ENCODE peak calls at places on chromosome 15, in four cellular contexts. D is HepG2, Q is K562, A is GM12878. G is an unnamed sample.

GRCh38 chr15:88385078-88385700 is 82.0 kb downstream of the MRPL46 start:
- DNase-seq in Q (no peak), D (no peak), A (no peak), G (no peak)

GRCh38 chr15:89139613-89140499 is 51.6 kb downstream of the ABHD2 start:
- DNase-seq in Q (no peak), D (peak), A (no peak), G (no peak)

GRCh38 chr15:51011212-51011611 is 83.5 kb downstream of the TNFAIP8L3 start:
- DNase-seq in Q (no peak), A (no peak), D (no peak), G (no peak)

GRCh38 chr15:57500979-57501576 is 90.6 kb upstream of the MYZAP start:
- DNase-seq in D (no peak), Q (no peak), A (no peak), G (no peak)

GRCh38 chr15:65416845-65417416 is 5.8 kb downstream of the IGDCC4 start:
- DNase-seq in Q (no peak), A (no peak), D (no peak), G (no peak)

GRCh38 chr15:93483923-93484322 is 394.9 kb upstream of the RGMA start:
- DNase-seq in A (no peak), Q (no peak), D (no peak), G (no peak)

GRCh38 chr15:65833501-65834220 is 35.6 kb upstream of the RAB11A start:
- DNase-seq in A (no peak), D (peak), Q (no peak), G (no peak)

GRCh38 chr15:47439870-47440155 is 277.5 kb upstream of the SEMA6D start:
- DNase-seq in A (no peak), Q (no peak), D (no peak), G (no peak)

GRCh38 chr15:31353931-31354330 is 27.3 kb downstream of the KLF13 start:
- DNase-seq in A (no peak), D (no peak), Q (no peak), G (no peak)

GRCh38 chr15:48352474-48353072 is 21.3 kb downstream of the DUT start:
- DNase-seq in Q (peak), A (no peak), D (peak), G (peak)

GRCh38 chr15:36361351-36361870 is 218.0 kb upstream of the CDIN1 start:
- DNase-seq in A (no peak), D (no peak), Q (no peak), G (no peak)

GRCh38 chr15:69414702-69415161 is 583 bp downstream of the KIF23 start:
- DNase-seq in Q (peak), A (no peak), D (peak), G (peak)
- TF ChIP-seq CBX5 in Q (no peak), A (no peak), D (no peak), G (no peak)

DNA sequence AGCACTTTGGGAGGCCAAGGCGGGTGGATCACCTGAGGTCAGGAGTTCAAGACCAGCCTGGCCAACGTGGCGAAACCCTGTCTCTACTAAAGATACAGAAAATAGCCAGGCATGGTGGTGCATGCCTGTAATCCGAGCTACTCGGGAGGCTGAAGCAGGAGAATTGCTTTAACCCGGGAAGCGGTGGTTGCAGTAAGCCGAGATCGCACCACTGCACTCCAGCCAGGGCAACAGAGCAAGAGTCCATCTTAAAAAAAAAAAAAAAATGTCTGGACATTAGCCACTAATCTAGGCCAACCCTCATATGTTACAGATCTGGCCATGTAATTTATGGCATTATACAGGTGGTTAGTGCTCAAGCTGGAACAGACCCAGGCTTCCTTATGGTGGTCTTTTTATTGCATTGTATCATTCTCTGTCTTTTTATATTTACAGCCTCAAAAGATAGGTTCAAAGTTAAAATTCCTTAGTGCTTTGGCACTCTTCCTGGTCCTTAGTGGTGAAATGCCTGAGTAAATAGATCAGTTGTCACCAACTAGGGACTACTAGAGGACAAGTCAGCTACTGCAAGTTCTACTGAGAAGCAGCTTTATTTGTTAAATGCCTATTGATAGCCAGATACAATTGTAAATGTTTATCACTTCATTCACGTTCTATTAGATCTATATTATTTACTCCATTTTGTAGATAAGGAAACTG is 16.0 kb downstream of the STARD9 start:
- DNase-seq in A (no peak), Q (peak), D (peak), G (no peak)
- TF ChIP-seq CBX5 in A (no peak), Q (no peak), D (no peak), G (no peak)

GRCh38 chr15:39792025-39792893 is 9.6 kb upstream of the FSIP1 start:
- DNase-seq in D (no peak), Q (no peak), A (no peak), G (no peak)
- TF ChIP-seq CBX5 in D (no peak), Q (no peak), A (no peak), G (no peak)

DNA sequence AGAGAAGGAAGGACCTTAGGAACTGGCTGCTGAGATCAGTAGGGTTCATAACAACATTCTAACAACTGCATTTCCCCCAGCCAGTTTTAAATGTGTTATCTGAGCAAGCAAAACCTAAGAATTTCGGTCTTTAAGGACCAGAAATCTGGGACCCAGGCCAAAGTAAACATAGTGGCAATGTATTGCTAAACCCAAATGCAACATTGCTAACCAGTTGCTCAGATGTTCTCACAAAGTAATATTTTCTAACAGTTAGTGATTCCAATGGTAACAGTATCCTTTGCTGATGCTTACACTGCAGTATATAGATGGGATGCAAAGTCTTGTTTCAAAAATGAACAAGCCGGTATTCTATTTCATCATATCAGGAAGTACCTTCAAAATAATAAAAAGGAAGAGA is 254.3 kb downstream of the RYR3 start:
- DNase-seq in A (no peak), D (no peak), Q (no peak), G (no peak)
- TF ChIP-seq CBX5 in A (no peak), D (no peak), Q (no peak), G (no peak)

GRCh38 chr15:38893920-38894259 is 329.3 kb upstream of the RASGRP1 start:
- DNase-seq in D (no peak), A (no peak), Q (no peak), G (no peak)

GRCh38 chr15:38895326-38896282 is 331.0 kb upstream of the RASGRP1 start:
- DNase-seq in D (no peak), Q (no peak), A (no peak), G (no peak)

GRCh38 chr15:38896652-38897051 is 332.0 kb upstream of the RASGRP1 start:
- DNase-seq in A (no peak), D (no peak), Q (no peak), G (no peak)

GRCh38 chr15:38890194-38890593 is 325.6 kb upstream of the RASGRP1 start:
- DNase-seq in Q (no peak), A (no peak), D (no peak), G (no peak)

DNA sequence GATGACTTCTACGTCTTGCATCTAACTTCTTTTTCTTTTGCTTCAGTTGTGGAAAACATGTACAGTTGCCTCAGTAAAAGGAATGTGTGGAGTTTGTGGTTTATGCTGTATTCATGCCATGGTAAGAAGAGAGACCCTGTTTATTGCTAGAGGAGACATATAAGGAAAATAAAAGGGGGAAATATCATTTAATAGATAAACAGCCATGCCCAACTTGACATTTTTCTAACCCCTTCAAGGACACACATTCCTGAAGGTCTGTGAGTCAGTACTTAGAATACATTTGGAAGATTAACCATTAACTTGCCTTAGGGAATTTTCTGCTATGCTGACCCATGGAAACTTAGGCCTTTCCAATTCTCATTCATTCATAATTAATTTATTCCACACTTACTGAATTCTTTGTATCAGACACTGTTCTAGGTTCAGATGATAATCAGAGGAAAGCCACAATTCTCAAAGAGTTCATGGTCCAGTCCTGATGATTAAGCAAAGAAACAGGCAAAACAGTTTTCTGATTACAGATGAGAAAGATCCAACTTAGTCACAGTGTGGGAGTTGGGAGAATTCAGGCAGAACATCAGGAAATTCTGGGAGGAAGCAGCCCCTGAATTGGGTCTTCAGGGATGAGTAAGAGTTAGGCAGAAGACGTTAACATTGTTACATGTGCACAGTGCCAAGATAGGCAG is 329.8 kb upstream of the RASGRP1 start:
- DNase-seq in Q (no peak), A (no peak), D (no peak), G (no peak)
- TF ChIP-seq CBX5 in Q (no peak), A (no peak), D (no peak), G (no peak)